ENCODE peak calls at places on chromosomes 11 and 22, in eight cellular contexts. C is fibroblast of mammary gland; I is CD8-positive, alpha-beta T cell; U is PC-3; H is WTC11; Z is mammary epithelial cell; T is psoas muscle; E is AG09309. K is an unnamed sample.

GRCh38 chr11:97743205-97743742 is 1277.5 kb upstream of the CNTN5 start:
- DNase-seq in C (peak), I (no peak), U (no peak), H (no peak), Z (peak), T (no peak), E (no peak), K (no peak)

GRCh38 chr11:10298342-10298741 is 4.3 kb upstream of the SBF2 start:
- DNase-seq in C (peak), I (no peak), U (peak), H (no peak), Z (peak), T (no peak), E (no peak), K (no peak)

GRCh38 chr22:23826510-23827350 is 12.1 kb downstream of the DERL3 start:
- DNase-seq in C (peak), I (no peak), U (no peak), H (no peak), Z (no peak), T (peak), E (no peak), K (no peak)

GRCh38 chr11:75233688-75234295 is 6.8 kb upstream of the TPBGL start:
- DNase-seq in C (peak), I (no peak), U (peak), H (peak), Z (peak), T (no peak), E (peak), K (no peak)

GRCh38 chr11:134124660-134125451 is 56.0 kb downstream of the JAM3 start:
- DNase-seq in C (peak), I (no peak), U (no peak), H (peak), Z (peak), T (peak), E (no peak), K (no peak)

GRCh38 chr22:37010976-37011375 is 8.3 kb downstream of the TST start:
- DNase-seq in C (no peak), I (no peak), U (no peak), H (no peak), Z (no peak), T (no peak), E (no peak), K (no peak)

GRCh38 chr11:68181719-68182451 is 31.2 kb downstream of the KMT5B start:
- DNase-seq in C (no peak), I (no peak), U (peak), H (no peak), Z (no peak), T (no peak), E (no peak), K (no peak)

GRCh38 chr11:26753738-26754504 is 32.1 kb upstream of the SLC5A12 start:
- DNase-seq in C (peak), I (no peak), U (peak), H (peak), Z (peak), T (peak), E (peak), K (no peak)

GRCh38 chr11:89293966-89294679 is 116.4 kb downstream of the TYR start:
- DNase-seq in C (peak), I (no peak), U (no peak), H (peak), Z (no peak), T (peak), E (no peak), K (no peak)

GRCh38 chr22:48805516-48805915 is 1022.2 kb downstream of the BRD1 start:
- DNase-seq in C (no peak), I (no peak), U (no peak), H (no peak), Z (no peak), T (no peak), E (no peak), K (no peak)

GRCh38 chr22:40637181-40638150 is 947 bp upstream of the MRTFA start:
- DNase-seq in C (no peak), I (no peak), U (peak), H (peak), Z (no peak), T (peak), E (no peak), K (no peak)

GRCh38 chr22:30249049-30250038 is 2.8 kb upstream of the LIF start:
- DNase-seq in C (peak), I (no peak), U (no peak), H (no peak), Z (peak), T (peak), E (no peak), K (no peak)

GRCh38 chr11:35305670-35306382 is 113.5 kb downstream of the SLC1A2 start:
- DNase-seq in C (peak), I (peak), U (peak), H (peak), Z (no peak), T (no peak), E (no peak), K (no peak)

GRCh38 chr11:115144014-115144413 is 360.2 kb downstream of the CADM1 start:
- DNase-seq in C (no peak), I (no peak), U (no peak), H (no peak), Z (no peak), T (no peak), E (no peak), K (no peak)

GRCh38 chr11:116232364-116232801 is 540.4 kb downstream of the BUD13 start:
- DNase-seq in C (no peak), I (no peak), U (no peak), H (no peak), Z (no peak), T (no peak), E (no peak), K (no peak)

GRCh38 chr22:39493759-39494158 is 8.3 kb upstream of the MIEF1 start:
- DNase-seq in C (peak), I (no peak), U (peak), H (no peak), Z (peak), T (no peak), E (peak), K (no peak)

GRCh38 chr11:34405079-34405858 is 33.5 kb upstream of the CAT start:
- DNase-seq in C (peak), I (no peak), U (no peak), H (no peak), Z (peak), T (no peak), E (no peak), K (no peak)

GRCh38 chr11:104191124-104191523 is 27.2 kb upstream of the PDGFD start:
- DNase-seq in C (peak), I (no peak), U (peak), H (no peak), Z (no peak), T (no peak), E (no peak), K (no peak)

GRCh38 chr22:48713266-48714205 is 1114.1 kb downstream of the BRD1 start:
- DNase-seq in C (no peak), I (no peak), U (no peak), H (no peak), Z (no peak), T (peak), E (no peak), K (no peak)

GRCh38 chr11:112157274-112157766 is 6.6 kb downstream of the IL18 start:
- DNase-seq in C (peak), I (no peak), U (peak), H (no peak), Z (peak), T (no peak), E (peak), K (no peak)

GRCh38 chr11:105071060-105071732 is 26.1 kb upstream of the CARD16 start:
- DNase-seq in C (no peak), I (no peak), U (no peak), H (no peak), Z (peak), T (no peak), E (no peak), K (no peak)

GRCh38 chr11:34970480-34970879 is 54.1 kb downstream of the PDHX start:
- DNase-seq in C (peak), I (no peak), U (no peak), H (no peak), Z (no peak), T (no peak), E (peak), K (no peak)

GRCh38 chr22:47658182-47658581 is 895.7 kb downstream of the TBC1D22A start:
- DNase-seq in C (no peak), I (no peak), U (no peak), H (no peak), Z (no peak), T (no peak), E (no peak), K (no peak)

GRCh38 chr11:85717360-85717927 is 31.4 kb upstream of the CCDC89 start:
- DNase-seq in C (no peak), I (no peak), U (no peak), H (no peak), Z (no peak), T (no peak), E (no peak), K (no peak)

GRCh38 chr11:111623527-111624030 is 21.3 kb downstream of the SIK2 start:
- DNase-seq in C (no peak), I (no peak), U (no peak), H (no peak), Z (peak), T (no peak), E (no peak), K (no peak)

GRCh38 chr22:34877506-34877905 is 188.5 kb upstream of the ISX start:
- DNase-seq in C (no peak), I (no peak), U (no peak), H (no peak), Z (peak), T (no peak), E (no peak), K (no peak)

GRCh38 chr11:116833491-116833815 is 3.7 kb downstream of the APOC3 start:
- DNase-seq in C (no peak), I (no peak), U (no peak), H (no peak), Z (no peak), T (peak), E (no peak), K (no peak)

GRCh38 chr11:124812876-124813275 is 12.7 kb upstream of the MSANTD2 start:
- DNase-seq in C (no peak), I (no peak), U (peak), H (no peak), Z (peak), T (no peak), E (no peak), K (no peak)

GRCh38 chr11:22829231-22830081 is at the start of gene SVIP:
- DNase-seq in C (peak), I (peak), U (peak), H (peak), Z (peak), T (peak), E (peak), K (peak)

GRCh38 chr11:110362916-110363574 is 66.6 kb upstream of the RDX start:
- DNase-seq in C (no peak), I (no peak), U (peak), H (peak), Z (no peak), T (no peak), E (no peak), K (no peak)

GRCh38 chr11:91591021-91591420 is 633.6 kb upstream of the FAT3 start:
- DNase-seq in C (no peak), I (no peak), U (peak), H (no peak), Z (no peak), T (no peak), E (no peak), K (no peak)

GRCh38 chr11:134142536-134142935 is 73.7 kb downstream of the JAM3 start:
- DNase-seq in C (peak), I (no peak), U (peak), H (no peak), Z (no peak), T (no peak), E (no peak), K (no peak)

GRCh38 chr11:77752518-77752917 is 68.0 kb downstream of the RSF1 start:
- DNase-seq in C (peak), I (no peak), U (no peak), H (no peak), Z (no peak), T (no peak), E (no peak), K (no peak)

GRCh38 chr11:94602430-94603372 is 35.5 kb downstream of the PIWIL4 start:
- DNase-seq in C (peak), I (no peak), U (peak), H (peak), Z (peak), T (peak), E (no peak), K (no peak)

GRCh38 chr22:36385491-36386350 is 2.0 kb downstream of the MYH9 start:
- DNase-seq in C (peak), I (no peak), U (peak), H (no peak), Z (peak), T (peak), E (no peak), K (peak)

GRCh38 chr11:2902784-2903671 is 17.5 kb upstream of the CDKN1C start:
- DNase-seq in C (no peak), I (no peak), U (no peak), H (no peak), Z (no peak), T (no peak), E (no peak), K (no peak)

GRCh38 chr11:8006349-8006977 is 19.3 kb downstream of the EIF3F start:
- DNase-seq in C (peak), I (no peak), U (peak), H (peak), Z (peak), T (no peak), E (peak), K (no peak)

GRCh38 chr22:36816635-36817428 is at the start of gene PVALB:
- DNase-seq in C (peak), I (no peak), U (peak), H (peak), Z (peak), T (no peak), E (no peak), K (no peak)

GRCh38 chr22:43110927-43111623 is 525 bp downstream of the BIK start:
- DNase-seq in C (no peak), I (peak), U (peak), H (peak), Z (peak), T (no peak), E (no peak), K (peak)

GRCh38 chr22:43113516-43114251 is 3.1 kb downstream of the BIK start:
- DNase-seq in C (no peak), I (no peak), U (peak), H (no peak), Z (no peak), T (no peak), E (no peak), K (no peak)

GRCh38 chr22:43109921-43110443 is 568 bp upstream of the BIK start:
- DNase-seq in C (no peak), I (no peak), U (no peak), H (peak), Z (no peak), T (no peak), E (no peak), K (no peak)

GRCh38 chr22:43109511-43109910 is 1.0 kb upstream of the BIK start:
- DNase-seq in C (no peak), I (no peak), U (no peak), H (no peak), Z (no peak), T (no peak), E (no peak), K (no peak)

GRCh38 chr22:43110444-43110926 is at the start of gene BIK:
- DNase-seq in C (peak), I (no peak), U (peak), H (peak), Z (peak), T (no peak), E (no peak), K (peak)
- TF ChIP-seq CTCF in C (peak), I (peak), U (no peak), H (no peak), Z (no peak), T (no peak), E (peak), K (no peak)

GRCh38 chr11:13184295-13184794 is 93.2 kb upstream of the BMAL1 start:
- DNase-seq in C (no peak), I (no peak), U (no peak), H (no peak), Z (no peak), T (no peak), E (no peak), K (no peak)

GRCh38 chr11:13188179-13188578 is 89.4 kb upstream of the BMAL1 start:
- DNase-seq in C (no peak), I (no peak), U (no peak), H (no peak), Z (no peak), T (no peak), E (no peak), K (no peak)

GRCh38 chr11:13183826-13184196 is 93.8 kb upstream of the BMAL1 start:
- DNase-seq in C (no peak), I (no peak), U (no peak), H (no peak), Z (no peak), T (no peak), E (no peak), K (no peak)

GRCh38 chr11:13183094-13183825 is 94.3 kb upstream of the BMAL1 start:
- DNase-seq in C (peak), I (no peak), U (peak), H (no peak), Z (peak), T (no peak), E (peak), K (no peak)
- TF ChIP-seq CTCF in C (peak), I (peak), U (peak), H (peak), Z (peak), T (peak), E (peak), K (no peak)

GRCh38 chr11:126564588-126564987 is 209.1 kb downstream of the ST3GAL4 start:
- DNase-seq in C (no peak), I (no peak), U (no peak), H (peak), Z (no peak), T (no peak), E (no peak), K (no peak)
- TF ChIP-seq CTCF in C (no peak), I (no peak), U (no peak), H (no peak), Z (no peak), T (no peak), E (no peak), K (no peak)

DNA sequence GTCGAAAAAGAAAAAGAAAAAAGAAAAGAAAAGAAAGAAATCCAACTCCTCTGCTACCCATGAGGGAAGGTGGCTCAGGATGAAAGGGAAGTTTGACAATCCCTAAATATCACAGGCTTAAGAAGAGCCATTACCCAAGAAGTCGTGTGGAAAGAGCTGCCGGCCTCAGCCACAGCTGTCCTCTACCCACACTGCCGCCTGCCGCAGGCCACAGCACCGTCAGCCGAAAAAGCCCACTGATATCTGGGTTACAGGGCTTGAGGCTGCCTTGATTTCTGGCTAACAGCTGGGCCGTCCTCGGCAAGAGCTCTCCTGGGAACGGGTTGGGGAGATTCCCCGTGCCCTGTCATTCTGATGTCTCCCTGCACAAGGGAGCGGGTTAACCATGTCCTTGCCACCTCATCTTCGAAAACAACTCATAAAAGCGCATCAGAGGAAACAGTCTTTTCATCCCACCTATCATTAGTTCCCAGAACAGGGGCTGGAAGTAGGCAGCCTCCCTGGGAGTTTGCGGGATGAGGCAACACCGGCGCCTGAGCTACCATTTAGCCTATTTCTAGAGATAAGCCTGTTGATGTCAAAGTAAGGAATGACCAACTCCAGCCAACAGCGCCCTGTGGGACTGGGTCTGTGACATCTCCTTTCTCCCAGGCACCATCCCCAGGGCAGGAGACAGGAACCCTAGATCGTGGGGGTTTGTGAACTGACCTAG is 21.8 kb upstream of the SNX32 start:
- DNase-seq in C (peak), I (no peak), U (no peak), H (no peak), Z (no peak), T (no peak), E (no peak), K (no peak)
- TF ChIP-seq CTCF in C (no peak), I (no peak), U (no peak), H (no peak), Z (no peak), T (no peak), E (no peak), K (no peak)